ENCODE peak calls at places on chromosomes 12 and 14, in six cellular contexts. S is SK-N-SH, G is HepG2, C is PC-3, F is IMR-90, K is AG09309. J is an unnamed sample.

GRCh38 chr12:97560766-97561165 is 98.2 kb downstream of the RMST start:
- DNase-seq in S (no peak), G (no peak), C (no peak), F (no peak), K (no peak), J (no peak)

GRCh38 chr14:50768693-50769092 is 62.3 kb downstream of the NIN start:
- DNase-seq in S (no peak), G (no peak), C (no peak), F (peak), K (no peak), J (peak)

GRCh38 chr12:102948941-102949352 is 8.5 kb upstream of the ASCL1 start:
- DNase-seq in S (peak), G (peak), C (peak), F (peak), K (no peak), J (peak)

GRCh38 chr12:104340917-104341611 is 37.5 kb downstream of the EID3 start:
- DNase-seq in S (no peak), G (no peak), C (no peak), F (no peak), K (no peak), J (no peak)

GRCh38 chr12:26187429-26187828 is 7.9 kb upstream of the SSPN start:
- DNase-seq in S (no peak), G (peak), C (no peak), F (no peak), K (no peak), J (no peak)

GRCh38 chr12:3520168-3520567 is 29.2 kb downstream of the PRMT8 start:
- DNase-seq in S (peak), G (no peak), C (peak), F (no peak), K (no peak), J (no peak)

GRCh38 chr12:102883204-102883799 is 33.7 kb downstream of the PAH start:
- DNase-seq in S (peak), G (peak), C (peak), F (no peak), K (no peak), J (peak)

GRCh38 chr12:28189774-28190320 is 409 bp upstream of the CCDC91 start:
- DNase-seq in S (no peak), G (no peak), C (no peak), F (no peak), K (no peak), J (no peak)

GRCh38 chr14:79483472-79483871 is 727.8 kb downstream of the DIO2 start:
- DNase-seq in S (no peak), G (no peak), C (peak), F (peak), K (peak), J (peak)

GRCh38 chr14:99133563-99134332 is 138.2 kb downstream of the BCL11B start:
- DNase-seq in S (peak), G (no peak), C (no peak), F (no peak), K (no peak), J (no peak)

GRCh38 chr12:52052471-52053186 is 1.4 kb downstream of the NR4A1 start:
- DNase-seq in S (no peak), G (no peak), C (peak), F (peak), K (no peak), J (peak)

GRCh38 chr12:126362490-126362889 is 1297.3 kb downstream of the AACS start:
- DNase-seq in S (no peak), G (no peak), C (no peak), F (no peak), K (no peak), J (no peak)

GRCh38 chr14:102827716-102828115 is 50.5 kb downstream of the TRAF3 start:
- DNase-seq in S (no peak), G (no peak), C (no peak), F (peak), K (no peak), J (no peak)

GRCh38 chr14:72651715-72652114 is 242.2 kb downstream of the DPF3 start:
- DNase-seq in S (no peak), G (no peak), C (no peak), F (no peak), K (no peak), J (no peak)

GRCh38 chr14:84825481-84825880 is 704.5 kb upstream of the FLRT2 start:
- DNase-seq in S (no peak), G (no peak), C (peak), F (peak), K (no peak), J (peak)

GRCh38 chr14:80930836-80931389 is 10.6 kb downstream of the CEP128 start:
- DNase-seq in S (no peak), G (no peak), C (peak), F (peak), K (peak), J (peak)

GRCh38 chr12:124518051-124518932 is 49.1 kb downstream of the NCOR2 start:
- DNase-seq in S (peak), G (peak), C (peak), F (peak), K (peak), J (peak)

GRCh38 chr14:89384023-89384422 is 33.0 kb downstream of the FOXN3 start:
- DNase-seq in S (no peak), G (no peak), C (no peak), F (no peak), K (no peak), J (no peak)

GRCh38 chr14:96281486-96281885 is 25.5 kb downstream of the BDKRB1 start:
- DNase-seq in S (no peak), G (no peak), C (no peak), F (peak), K (no peak), J (peak)

GRCh38 chr12:57850924-57851323 is 4.4 kb upstream of the CTDSP2 start:
- DNase-seq in S (peak), G (no peak), C (no peak), F (no peak), K (no peak), J (no peak)

GRCh38 chr12:53068811-53069585 is 10.2 kb downstream of the SPRYD3 start:
- DNase-seq in S (no peak), G (no peak), C (no peak), F (no peak), K (no peak), J (no peak)

GRCh38 chr12:117105902-117106301 is 6.7 kb upstream of the TESC start:
- DNase-seq in S (no peak), G (peak), C (peak), F (no peak), K (no peak), J (no peak)

GRCh38 chr12:81863406-81863805 is 104.3 kb upstream of the PPFIA2 start:
- DNase-seq in S (no peak), G (no peak), C (no peak), F (no peak), K (no peak), J (no peak)

GRCh38 chr12:42213023-42213422 is 25.0 kb downstream of the YAF2 start:
- DNase-seq in S (peak), G (no peak), C (peak), F (peak), K (no peak), J (no peak)

GRCh38 chr12:1419849-1420371 is 174.5 kb downstream of the FBXL14 start:
- DNase-seq in S (no peak), G (no peak), C (no peak), F (no peak), K (no peak), J (no peak)

GRCh38 chr12:42741771-42742510 is 152.4 kb upstream of the PRICKLE1 start:
- DNase-seq in S (no peak), G (no peak), C (peak), F (peak), K (peak), J (peak)

GRCh38 chr12:122399592-122400373 is 22.7 kb downstream of the CLIP1 start:
- DNase-seq in S (peak), G (peak), C (peak), F (peak), K (peak), J (peak)

GRCh38 chr14:64960762-64961276 is 11.3 kb downstream of the RAB15 start:
- DNase-seq in S (peak), G (no peak), C (no peak), F (no peak), K (no peak), J (no peak)
- TF ChIP-seq CTCF in S (no peak), G (peak), C (peak), F (no peak), K (no peak), J (no peak)

GRCh38 chr12:91910871-91911388 is 234.7 kb downstream of the BTG1 start:
- DNase-seq in S (no peak), G (no peak), C (no peak), F (no peak), K (no peak), J (no peak)
- TF ChIP-seq CTCF in S (no peak), G (no peak), C (no peak), F (no peak), K (no peak), J (no peak)

DNA sequence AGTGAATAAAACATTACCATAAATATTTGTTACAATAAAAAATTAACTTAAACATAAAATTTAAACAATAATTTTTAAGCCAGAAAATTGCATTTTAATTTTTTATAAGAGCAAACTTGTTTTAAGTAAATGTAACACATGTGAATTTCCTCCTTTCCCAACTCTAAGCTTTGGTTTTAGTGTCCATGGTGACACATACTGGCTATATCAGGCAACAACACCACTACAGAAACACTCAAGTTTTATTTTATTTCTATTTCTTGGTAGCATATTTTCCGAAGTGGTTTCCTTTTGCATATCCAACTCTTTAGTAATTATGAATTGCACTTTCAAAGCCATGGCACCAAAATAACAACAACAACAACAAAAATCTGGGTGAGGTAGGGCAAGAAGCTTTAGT is 2.2 kb downstream of the NELL2 start:
- DNase-seq in S (peak), G (no peak), C (peak), F (peak), K (no peak), J (peak)
- TF ChIP-seq CTCF in S (peak), G (no peak), C (peak), F (no peak), K (no peak), J (no peak)

DNA sequence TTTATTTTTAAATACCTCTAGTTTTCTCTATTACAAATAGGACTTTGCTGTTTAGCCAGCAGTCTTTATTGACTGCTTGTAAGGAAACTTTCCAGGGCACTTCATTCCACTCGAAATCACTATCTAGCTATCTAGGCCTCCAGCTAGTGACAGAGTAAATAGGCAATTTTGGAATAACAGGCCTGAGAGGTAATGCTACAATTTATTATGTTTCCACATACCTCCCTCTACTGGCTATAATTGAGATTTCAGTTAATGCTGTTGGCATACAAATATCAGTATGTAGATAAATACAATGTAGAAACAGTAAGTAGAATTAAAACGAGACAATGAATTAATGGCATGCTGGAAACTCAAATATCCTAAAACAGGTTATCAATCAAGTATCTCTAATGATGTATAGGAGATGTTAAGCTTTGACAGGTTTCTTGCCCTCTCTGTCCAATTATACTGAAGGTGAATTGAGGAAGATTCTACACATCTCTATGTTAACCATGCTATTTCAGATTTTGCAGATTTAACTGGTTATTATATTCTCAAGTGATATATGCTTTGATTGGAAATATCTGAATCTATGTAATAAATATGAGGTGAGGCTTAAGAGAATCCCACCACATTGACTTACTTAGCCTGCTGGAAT is 7.2 kb downstream of the DTD2 start:
- DNase-seq in S (peak), G (peak), C (peak), F (peak), K (no peak), J (peak)
- TF ChIP-seq CTCF in S (peak), G (peak), C (peak), F (peak), K (peak), J (peak)

GRCh38 chr14:74563233-74563585 is 48.8 kb downstream of the LTBP2 start:
- DNase-seq in S (no peak), G (no peak), C (peak), F (peak), K (no peak), J (peak)

GRCh38 chr14:74566174-74567125 is 45.6 kb downstream of the LTBP2 start:
- DNase-seq in S (no peak), G (no peak), C (peak), F (no peak), K (no peak), J (peak)

GRCh38 chr14:74563621-74564159 is 48.3 kb downstream of the LTBP2 start:
- DNase-seq in S (no peak), G (no peak), C (no peak), F (peak), K (no peak), J (no peak)

GRCh38 chr14:74558655-74559054 is 53.4 kb downstream of the LTBP2 start:
- DNase-seq in S (no peak), G (no peak), C (no peak), F (peak), K (no peak), J (peak)

DNA sequence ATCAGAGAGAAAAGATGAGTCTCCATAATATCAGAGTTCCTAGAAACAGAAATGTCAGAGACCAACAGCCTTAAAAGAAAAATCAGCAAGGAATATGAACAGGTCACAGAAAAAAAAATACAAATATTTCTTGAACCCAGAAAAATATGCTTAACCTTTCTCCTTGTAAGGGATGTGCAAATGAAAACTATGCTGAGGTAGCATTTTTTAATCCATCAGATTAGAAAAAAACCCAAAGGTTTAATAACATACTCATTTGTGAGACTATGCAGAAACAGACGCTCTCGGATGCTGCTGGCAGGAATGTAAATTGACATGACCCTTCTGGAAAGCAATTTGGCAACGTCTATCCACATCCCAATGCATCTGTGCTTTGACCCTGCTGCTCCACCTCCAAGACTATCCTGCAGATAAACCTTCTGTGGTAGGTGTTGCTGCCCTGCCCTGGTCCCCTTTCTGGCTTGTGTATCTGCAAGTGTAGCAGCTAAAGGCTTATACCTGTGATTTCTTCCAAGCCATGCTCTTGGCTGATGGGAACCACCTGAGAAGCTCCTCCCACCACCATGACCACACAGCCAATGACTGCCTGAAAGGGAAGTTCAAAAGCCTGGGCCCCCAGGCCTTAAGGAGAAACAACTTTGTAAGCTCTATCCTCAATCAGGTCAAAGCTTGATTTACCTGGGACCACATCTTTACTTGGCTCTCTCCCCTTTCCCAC is 49.4 kb downstream of the LTBP2 start:
- DNase-seq in S (no peak), G (peak), C (no peak), F (peak), K (no peak), J (peak)
- TF ChIP-seq CTCF in S (no peak), G (peak), C (no peak), F (peak), K (no peak), J (peak)